ENCODE peak calls at places on chromosomes 2 and 18, in ten cellular contexts. One of them, this sample, is unnamed.

GRCh38 chr2:101729521-101730190 is 32.1 kb downstream of the MAP4K4 start:
- DNase-seq in dorsolateral prefrontal cortex: no peak
- DNase-seq in CD4-positive, alpha-beta memory T cell: no peak
- DNase-seq in OCI-LY7: no peak
- DNase-seq in effector memory CD4-positive, alpha-beta T cell: no peak
- DNase-seq in adrenal gland: no peak
- DNase-seq in ovary: no peak
- DNase-seq in RWPE1: no peak
- DNase-seq in HCT116: no peak
- DNase-seq in upper lobe of right lung: no peak
- DNase-seq in this sample: no peak

GRCh38 chr2:237299897-237300296 is 114.1 kb downstream of the COL6A3 start:
- DNase-seq in ovary: no peak
- DNase-seq in dorsolateral prefrontal cortex: no peak
- DNase-seq in HCT116: peak
- DNase-seq in adrenal gland: no peak
- DNase-seq in CD4-positive, alpha-beta memory T cell: no peak
- DNase-seq in upper lobe of right lung: no peak
- DNase-seq in RWPE1: peak
- DNase-seq in OCI-LY7: no peak
- DNase-seq in effector memory CD4-positive, alpha-beta T cell: no peak
- DNase-seq in this sample: peak

GRCh38 chr2:240611601-240612210 is 13.6 kb upstream of the GPR35 start:
- DNase-seq in adrenal gland: no peak
- DNase-seq in CD4-positive, alpha-beta memory T cell: no peak
- DNase-seq in HCT116: no peak
- DNase-seq in effector memory CD4-positive, alpha-beta T cell: no peak
- DNase-seq in upper lobe of right lung: peak
- DNase-seq in RWPE1: no peak
- DNase-seq in OCI-LY7: no peak
- DNase-seq in dorsolateral prefrontal cortex: peak
- DNase-seq in ovary: no peak
- DNase-seq in this sample: no peak

GRCh38 chr2:189425676-189426075 is 15.6 kb upstream of the WDR75 start:
- DNase-seq in HCT116: no peak
- DNase-seq in RWPE1: no peak
- DNase-seq in effector memory CD4-positive, alpha-beta T cell: no peak
- DNase-seq in CD4-positive, alpha-beta memory T cell: no peak
- DNase-seq in OCI-LY7: no peak
- DNase-seq in dorsolateral prefrontal cortex: no peak
- DNase-seq in ovary: no peak
- DNase-seq in upper lobe of right lung: no peak
- DNase-seq in adrenal gland: no peak
- DNase-seq in this sample: no peak

GRCh38 chr2:43798300-43798699 is 24.5 kb downstream of the DYNC2LI1 start:
- DNase-seq in HCT116: no peak
- DNase-seq in dorsolateral prefrontal cortex: no peak
- DNase-seq in ovary: no peak
- DNase-seq in effector memory CD4-positive, alpha-beta T cell: no peak
- DNase-seq in upper lobe of right lung: no peak
- DNase-seq in OCI-LY7: no peak
- DNase-seq in CD4-positive, alpha-beta memory T cell: no peak
- DNase-seq in RWPE1: peak
- DNase-seq in adrenal gland: no peak
- DNase-seq in this sample: peak

GRCh38 chr2:71004857-71005256 is 10.2 kb upstream of the TEX261 start:
- DNase-seq in CD4-positive, alpha-beta memory T cell: no peak
- DNase-seq in HCT116: no peak
- DNase-seq in OCI-LY7: no peak
- DNase-seq in upper lobe of right lung: peak
- DNase-seq in ovary: no peak
- DNase-seq in adrenal gland: no peak
- DNase-seq in RWPE1: no peak
- DNase-seq in dorsolateral prefrontal cortex: no peak
- DNase-seq in effector memory CD4-positive, alpha-beta T cell: no peak
- DNase-seq in this sample: no peak

GRCh38 chr2:118048396-118048795 is 34.5 kb upstream of the CCDC93 start:
- DNase-seq in effector memory CD4-positive, alpha-beta T cell: no peak
- DNase-seq in adrenal gland: no peak
- DNase-seq in upper lobe of right lung: no peak
- DNase-seq in ovary: no peak
- DNase-seq in CD4-positive, alpha-beta memory T cell: no peak
- DNase-seq in HCT116: no peak
- DNase-seq in RWPE1: no peak
- DNase-seq in OCI-LY7: no peak
- DNase-seq in dorsolateral prefrontal cortex: no peak
- DNase-seq in this sample: no peak

GRCh38 chr2:71544919-71545571 is 91.7 kb downstream of the DYSF start:
- DNase-seq in CD4-positive, alpha-beta memory T cell: no peak
- DNase-seq in effector memory CD4-positive, alpha-beta T cell: no peak
- DNase-seq in upper lobe of right lung: peak
- DNase-seq in adrenal gland: peak
- DNase-seq in ovary: no peak
- DNase-seq in RWPE1: no peak
- DNase-seq in HCT116: no peak
- DNase-seq in OCI-LY7: no peak
- DNase-seq in dorsolateral prefrontal cortex: no peak
- DNase-seq in this sample: no peak

GRCh38 chr2:20291846-20292408 is 58.7 kb downstream of the PUM2 start:
- DNase-seq in ovary: no peak
- DNase-seq in dorsolateral prefrontal cortex: no peak
- DNase-seq in HCT116: no peak
- DNase-seq in upper lobe of right lung: no peak
- DNase-seq in RWPE1: no peak
- DNase-seq in adrenal gland: no peak
- DNase-seq in OCI-LY7: no peak
- DNase-seq in effector memory CD4-positive, alpha-beta T cell: no peak
- DNase-seq in CD4-positive, alpha-beta memory T cell: no peak
- DNase-seq in this sample: no peak

GRCh38 chr18:48766025-48766424 is 184.7 kb downstream of the SMAD7 start:
- DNase-seq in adrenal gland: no peak
- DNase-seq in HCT116: no peak
- DNase-seq in CD4-positive, alpha-beta memory T cell: no peak
- DNase-seq in OCI-LY7: no peak
- DNase-seq in ovary: no peak
- DNase-seq in RWPE1: no peak
- DNase-seq in upper lobe of right lung: no peak
- DNase-seq in dorsolateral prefrontal cortex: no peak
- DNase-seq in effector memory CD4-positive, alpha-beta T cell: no peak
- DNase-seq in this sample: no peak

GRCh38 chr2:201116115-201116958 is at the start of gene CFLAR:
- DNase-seq in ovary: peak
- DNase-seq in CD4-positive, alpha-beta memory T cell: peak
- DNase-seq in HCT116: peak
- DNase-seq in OCI-LY7: peak
- DNase-seq in adrenal gland: peak
- DNase-seq in dorsolateral prefrontal cortex: peak
- DNase-seq in upper lobe of right lung: peak
- DNase-seq in RWPE1: peak
- DNase-seq in effector memory CD4-positive, alpha-beta T cell: peak
- DNase-seq in this sample: peak

GRCh38 chr2:228838819-228839218 is 432.3 kb downstream of the PID1 start:
- DNase-seq in RWPE1: no peak
- DNase-seq in CD4-positive, alpha-beta memory T cell: no peak
- DNase-seq in effector memory CD4-positive, alpha-beta T cell: no peak
- DNase-seq in ovary: no peak
- DNase-seq in OCI-LY7: no peak
- DNase-seq in dorsolateral prefrontal cortex: no peak
- DNase-seq in HCT116: no peak
- DNase-seq in adrenal gland: no peak
- DNase-seq in upper lobe of right lung: no peak
- DNase-seq in this sample: no peak

GRCh38 chr2:234081970-234082822 is 31.7 kb downstream of the SPP2 start:
- DNase-seq in adrenal gland: no peak
- DNase-seq in CD4-positive, alpha-beta memory T cell: no peak
- DNase-seq in OCI-LY7: no peak
- DNase-seq in dorsolateral prefrontal cortex: no peak
- DNase-seq in HCT116: no peak
- DNase-seq in upper lobe of right lung: peak
- DNase-seq in RWPE1: no peak
- DNase-seq in effector memory CD4-positive, alpha-beta T cell: no peak
- DNase-seq in ovary: no peak
- DNase-seq in this sample: no peak

GRCh38 chr2:200455958-200456421 is 53.9 kb downstream of the KCTD18 start:
- DNase-seq in adrenal gland: peak
- DNase-seq in OCI-LY7: peak
- DNase-seq in dorsolateral prefrontal cortex: no peak
- DNase-seq in upper lobe of right lung: no peak
- DNase-seq in effector memory CD4-positive, alpha-beta T cell: no peak
- DNase-seq in HCT116: no peak
- DNase-seq in ovary: no peak
- DNase-seq in CD4-positive, alpha-beta memory T cell: peak
- DNase-seq in RWPE1: no peak
- DNase-seq in this sample: no peak

GRCh38 chr2:230951396-230951795 is 26.4 kb upstream of the GPR55 start:
- DNase-seq in CD4-positive, alpha-beta memory T cell: no peak
- DNase-seq in ovary: no peak
- DNase-seq in dorsolateral prefrontal cortex: no peak
- DNase-seq in effector memory CD4-positive, alpha-beta T cell: no peak
- DNase-seq in OCI-LY7: no peak
- DNase-seq in HCT116: no peak
- DNase-seq in upper lobe of right lung: no peak
- DNase-seq in adrenal gland: no peak
- DNase-seq in RWPE1: no peak
- DNase-seq in this sample: no peak

DNA sequence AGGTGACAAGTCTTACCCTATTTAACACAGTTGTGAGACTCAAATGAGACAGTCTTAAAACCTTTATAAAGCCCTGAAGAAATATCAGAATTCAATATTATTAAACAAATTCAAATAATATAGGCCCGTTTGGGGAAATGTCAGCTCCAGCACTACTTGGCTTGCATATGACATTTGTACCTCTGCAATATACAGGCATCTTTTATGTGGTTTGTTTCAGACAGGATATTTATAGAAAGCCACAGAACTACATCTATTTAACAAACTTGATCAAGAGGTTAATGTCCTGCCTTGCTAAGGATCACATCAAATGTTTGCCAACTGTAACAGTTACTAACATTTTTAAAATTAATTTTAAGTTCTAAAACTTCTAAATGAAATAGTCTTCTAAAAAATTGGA is 3.2 kb upstream of the MREG start:
- DNase-seq in dorsolateral prefrontal cortex: no peak
- DNase-seq in RWPE1: no peak
- DNase-seq in CD4-positive, alpha-beta memory T cell: peak
- DNase-seq in OCI-LY7: peak
- DNase-seq in ovary: no peak
- DNase-seq in HCT116: no peak
- DNase-seq in adrenal gland: no peak
- DNase-seq in effector memory CD4-positive, alpha-beta T cell: no peak
- DNase-seq in upper lobe of right lung: no peak
- DNase-seq in this sample: no peak
- H3K27ac ChIP-seq in dorsolateral prefrontal cortex: no peak
- H3K27ac ChIP-seq in RWPE1: no peak
- H3K27ac ChIP-seq in CD4-positive, alpha-beta memory T cell: peak
- H3K27ac ChIP-seq in OCI-LY7: peak
- H3K27ac ChIP-seq in ovary: no peak
- H3K27ac ChIP-seq in HCT116: no peak
- H3K27ac ChIP-seq in adrenal gland: no peak
- H3K27ac ChIP-seq in effector memory CD4-positive, alpha-beta T cell: no peak
- H3K27ac ChIP-seq in upper lobe of right lung: no peak
- H3K27ac ChIP-seq in this sample: peak

DNA sequence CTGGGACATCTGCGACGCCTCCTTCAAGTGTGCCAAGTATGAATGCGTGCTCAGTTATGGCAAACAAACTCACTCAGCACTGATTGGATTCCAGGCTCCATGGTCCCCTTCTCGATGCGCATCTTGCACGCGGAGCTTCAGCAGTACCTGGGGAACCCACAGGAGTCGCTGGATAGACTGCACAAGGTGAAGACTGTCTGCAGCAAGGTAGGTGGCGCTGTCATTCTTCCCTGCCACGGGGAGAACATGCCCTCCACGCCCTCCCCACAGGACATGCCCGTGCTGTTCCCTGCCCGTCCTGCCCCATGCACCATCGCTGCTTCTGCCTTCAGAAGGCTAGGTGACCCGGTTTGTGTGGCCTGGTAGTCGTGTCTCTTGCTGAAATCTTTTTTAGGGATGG is 64.2 kb downstream of the TRAPPC12 start:
- DNase-seq in RWPE1: no peak
- DNase-seq in dorsolateral prefrontal cortex: no peak
- DNase-seq in adrenal gland: peak
- DNase-seq in ovary: no peak
- DNase-seq in OCI-LY7: peak
- DNase-seq in effector memory CD4-positive, alpha-beta T cell: no peak
- DNase-seq in CD4-positive, alpha-beta memory T cell: no peak
- DNase-seq in upper lobe of right lung: no peak
- DNase-seq in HCT116: no peak
- DNase-seq in this sample: no peak
- H3K27ac ChIP-seq in RWPE1: peak
- H3K27ac ChIP-seq in dorsolateral prefrontal cortex: no peak
- H3K27ac ChIP-seq in adrenal gland: no peak
- H3K27ac ChIP-seq in ovary: no peak
- H3K27ac ChIP-seq in OCI-LY7: no peak
- H3K27ac ChIP-seq in effector memory CD4-positive, alpha-beta T cell: no peak
- H3K27ac ChIP-seq in CD4-positive, alpha-beta memory T cell: no peak
- H3K27ac ChIP-seq in upper lobe of right lung: no peak
- H3K27ac ChIP-seq in HCT116: no peak
- H3K27ac ChIP-seq in this sample: no peak

GRCh38 chr2:235658371-235659174 is 164.7 kb downstream of the AGAP1 start:
- DNase-seq in dorsolateral prefrontal cortex: peak
- DNase-seq in OCI-LY7: no peak
- DNase-seq in RWPE1: no peak
- DNase-seq in ovary: peak
- DNase-seq in CD4-positive, alpha-beta memory T cell: no peak
- DNase-seq in adrenal gland: no peak
- DNase-seq in effector memory CD4-positive, alpha-beta T cell: no peak
- DNase-seq in HCT116: no peak
- DNase-seq in upper lobe of right lung: peak
- DNase-seq in this sample: peak
- H3K27ac ChIP-seq in dorsolateral prefrontal cortex: peak
- H3K27ac ChIP-seq in OCI-LY7: no peak
- H3K27ac ChIP-seq in RWPE1: no peak
- H3K27ac ChIP-seq in ovary: peak
- H3K27ac ChIP-seq in CD4-positive, alpha-beta memory T cell: no peak
- H3K27ac ChIP-seq in adrenal gland: no peak
- H3K27ac ChIP-seq in effector memory CD4-positive, alpha-beta T cell: no peak
- H3K27ac ChIP-seq in HCT116: no peak
- H3K27ac ChIP-seq in upper lobe of right lung: no peak
- H3K27ac ChIP-seq in this sample: peak

DNA sequence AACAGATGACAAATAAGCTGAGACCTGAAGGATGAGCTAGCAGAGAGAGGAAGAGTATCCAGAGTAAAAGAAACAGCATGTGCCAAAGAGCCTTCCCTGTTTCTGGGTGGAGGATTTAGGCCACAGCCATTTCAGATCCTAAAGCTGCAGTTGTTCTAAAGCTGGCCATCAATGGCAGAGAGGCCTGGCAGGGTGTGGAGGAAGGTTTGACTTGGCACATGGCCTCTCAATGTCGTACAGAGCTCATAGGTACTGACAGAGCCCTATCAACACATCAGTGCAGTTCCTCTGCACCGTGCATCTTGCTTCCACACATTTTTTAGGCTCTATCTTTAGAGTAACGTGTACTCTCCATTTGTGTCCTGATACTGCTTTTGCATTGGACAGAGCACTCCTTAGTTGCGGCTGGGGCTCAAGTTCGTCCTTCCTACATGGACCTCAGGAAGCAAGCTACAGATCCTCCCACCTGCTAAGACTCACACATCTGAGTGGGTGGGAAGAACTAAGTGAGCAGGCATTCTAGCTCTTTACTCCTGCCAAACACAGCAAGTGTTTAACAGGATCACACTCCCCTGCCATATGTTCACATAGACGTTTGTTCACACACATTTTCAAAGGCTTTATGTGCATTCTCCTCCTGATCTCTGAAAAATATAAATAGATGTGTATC is 3.0 kb upstream of the CHMP3 start:
- DNase-seq in adrenal gland: no peak
- DNase-seq in HCT116: no peak
- DNase-seq in dorsolateral prefrontal cortex: peak
- DNase-seq in RWPE1: no peak
- DNase-seq in ovary: no peak
- DNase-seq in upper lobe of right lung: no peak
- DNase-seq in OCI-LY7: no peak
- DNase-seq in effector memory CD4-positive, alpha-beta T cell: no peak
- DNase-seq in CD4-positive, alpha-beta memory T cell: no peak
- DNase-seq in this sample: no peak
- H3K27ac ChIP-seq in adrenal gland: no peak
- H3K27ac ChIP-seq in HCT116: no peak
- H3K27ac ChIP-seq in dorsolateral prefrontal cortex: peak
- H3K27ac ChIP-seq in RWPE1: no peak
- H3K27ac ChIP-seq in ovary: no peak
- H3K27ac ChIP-seq in upper lobe of right lung: no peak
- H3K27ac ChIP-seq in OCI-LY7: no peak
- H3K27ac ChIP-seq in effector memory CD4-positive, alpha-beta T cell: no peak
- H3K27ac ChIP-seq in CD4-positive, alpha-beta memory T cell: no peak
- H3K27ac ChIP-seq in this sample: no peak

This sample was measured in SJCRH30.